ENCODE peak calls at places on chromosomes 16 and 17, in eight cellular contexts. Q is H1, N is left ventricle myocardium inferior, K is tibial nerve, M is transverse colon, H is AG10803, O is fibroblast of mammary gland, I is prostate gland. L is an unnamed sample.

GRCh38 chr17:60102632-60103047 is 23.9 kb upstream of the HEATR6 start:
- DNase-seq in Q (no peak), N (no peak), K (no peak), M (peak), H (peak), O (peak), I (peak), L (no peak)

GRCh38 chr17:59964455-59965328 is at the start of gene RNFT1:
- DNase-seq in Q (peak), N (peak), K (peak), M (peak), H (peak), O (peak), I (peak), L (peak)

GRCh38 chr17:38454528-38454927 is 26.3 kb downstream of the ARHGAP23 start:
- DNase-seq in Q (no peak), N (peak), K (peak), M (peak), H (peak), O (peak), I (peak), L (peak)

GRCh38 chr16:1532081-1532760 is 1.2 kb upstream of the TMEM204 start:
- DNase-seq in Q (no peak), N (peak), K (peak), M (peak), H (peak), O (peak), I (peak), L (peak)

GRCh38 chr17:27355419-27355818 is 61.5 kb downstream of the WSB1 start:
- DNase-seq in Q (no peak), N (no peak), K (no peak), M (no peak), H (no peak), O (no peak), I (no peak), L (no peak)

GRCh38 chr17:50560931-50561750 is 626 bp downstream of the CACNA1G start:
- DNase-seq in Q (no peak), N (no peak), K (no peak), M (no peak), H (no peak), O (no peak), I (no peak), L (no peak)

GRCh38 chr17:83191388-83192160 is 112.2 kb downstream of the METRNL start:
- DNase-seq in Q (no peak), N (no peak), K (peak), M (no peak), H (no peak), O (no peak), I (peak), L (no peak)

GRCh38 chr16:1100084-1100800 is 4.2 kb upstream of the C1QTNF8 start:
- DNase-seq in Q (no peak), N (no peak), K (no peak), M (no peak), H (no peak), O (no peak), I (no peak), L (no peak)

GRCh38 chr16:74465281-74465680 is 44.0 kb upstream of the CLEC18B start:
- DNase-seq in Q (no peak), N (no peak), K (no peak), M (no peak), H (no peak), O (peak), I (no peak), L (no peak)

GRCh38 chr16:57757326-57757786 is 21.8 kb downstream of the KATNB1 start:
- DNase-seq in Q (no peak), N (peak), K (peak), M (peak), H (peak), O (peak), I (peak), L (peak)

GRCh38 chr16:1038932-1039331 is 33.6 kb upstream of the SSTR5 start:
- DNase-seq in Q (no peak), N (no peak), K (no peak), M (no peak), H (no peak), O (no peak), I (no peak), L (no peak)

GRCh38 chr16:805474-805873 is 4.9 kb upstream of the GNG13 start:
- DNase-seq in Q (no peak), N (no peak), K (no peak), M (no peak), H (no peak), O (no peak), I (no peak), L (no peak)

GRCh38 chr17:77566566-77566965 is 391.9 kb upstream of the TNRC6C start:
- DNase-seq in Q (no peak), N (no peak), K (no peak), M (no peak), H (no peak), O (no peak), I (no peak), L (no peak)

GRCh38 chr16:83713597-83713996 is 94.2 kb upstream of the HSBP1 start:
- DNase-seq in Q (no peak), N (no peak), K (no peak), M (no peak), H (no peak), O (no peak), I (no peak), L (no peak)

GRCh38 chr17:75785016-75785769 is 587 bp downstream of the UNK start:
- DNase-seq in Q (no peak), N (peak), K (peak), M (peak), H (peak), O (peak), I (peak), L (peak)

GRCh38 chr16:63684702-63685101 is 1437.2 kb downstream of the CDH11 start:
- DNase-seq in Q (no peak), N (no peak), K (no peak), M (no peak), H (no peak), O (no peak), I (no peak), L (no peak)

GRCh38 chr17:73798111-73798748 is 154.0 kb upstream of the SDK2 start:
- DNase-seq in Q (no peak), N (no peak), K (peak), M (peak), H (peak), O (peak), I (no peak), L (peak)

GRCh38 chr17:48510761-48511604 is 19.8 kb downstream of the HOXB1 start:
- DNase-seq in Q (no peak), N (no peak), K (no peak), M (no peak), H (peak), O (peak), I (no peak), L (no peak)

GRCh38 chr17:66727634-66728570 is 107.0 kb upstream of the CACNG5 start:
- DNase-seq in Q (peak), N (peak), K (peak), M (peak), H (peak), O (peak), I (peak), L (peak)

GRCh38 chr17:55451203-55451641 is 29.6 kb upstream of the MMD start:
- DNase-seq in Q (no peak), N (no peak), K (no peak), M (no peak), H (peak), O (peak), I (no peak), L (no peak)

GRCh38 chr17:49696233-49696761 is 11.5 kb downstream of the SLC35B1 start:
- DNase-seq in Q (no peak), N (no peak), K (no peak), M (no peak), H (no peak), O (no peak), I (no peak), L (no peak)

GRCh38 chr17:37842401-37842800 is 81.8 kb upstream of the TBC1D3K start:
- DNase-seq in Q (no peak), N (no peak), K (no peak), M (no peak), H (no peak), O (no peak), I (no peak), L (no peak)

GRCh38 chr17:11628374-11628773 is 30.1 kb downstream of the DNAH9 start:
- DNase-seq in Q (no peak), N (no peak), K (no peak), M (no peak), H (no peak), O (no peak), I (no peak), L (no peak)

GRCh38 chr16:21150375-21151001 is at the start of gene DNAH3:
- DNase-seq in Q (no peak), N (no peak), K (no peak), M (peak), H (no peak), O (no peak), I (peak), L (no peak)

GRCh38 chr17:73266796-73267195 is 5.1 kb upstream of the CPSF4L start:
- DNase-seq in Q (no peak), N (no peak), K (no peak), M (no peak), H (no peak), O (no peak), I (no peak), L (no peak)

GRCh38 chr16:17080105-17080504 is 390.7 kb downstream of the XYLT1 start:
- DNase-seq in Q (no peak), N (no peak), K (no peak), M (no peak), H (no peak), O (no peak), I (no peak), L (no peak)

GRCh38 chr16:17076121-17076757 is 394.5 kb downstream of the XYLT1 start:
- DNase-seq in Q (no peak), N (no peak), K (no peak), M (no peak), H (no peak), O (no peak), I (no peak), L (no peak)

GRCh38 chr16:17082126-17082882 is 388.5 kb downstream of the XYLT1 start:
- DNase-seq in Q (peak), N (no peak), K (no peak), M (no peak), H (no peak), O (no peak), I (no peak), L (no peak)

GRCh38 chr16:17076818-17077498 is 393.8 kb downstream of the XYLT1 start:
- DNase-seq in Q (no peak), N (no peak), K (no peak), M (no peak), H (no peak), O (no peak), I (no peak), L (no peak)

DNA sequence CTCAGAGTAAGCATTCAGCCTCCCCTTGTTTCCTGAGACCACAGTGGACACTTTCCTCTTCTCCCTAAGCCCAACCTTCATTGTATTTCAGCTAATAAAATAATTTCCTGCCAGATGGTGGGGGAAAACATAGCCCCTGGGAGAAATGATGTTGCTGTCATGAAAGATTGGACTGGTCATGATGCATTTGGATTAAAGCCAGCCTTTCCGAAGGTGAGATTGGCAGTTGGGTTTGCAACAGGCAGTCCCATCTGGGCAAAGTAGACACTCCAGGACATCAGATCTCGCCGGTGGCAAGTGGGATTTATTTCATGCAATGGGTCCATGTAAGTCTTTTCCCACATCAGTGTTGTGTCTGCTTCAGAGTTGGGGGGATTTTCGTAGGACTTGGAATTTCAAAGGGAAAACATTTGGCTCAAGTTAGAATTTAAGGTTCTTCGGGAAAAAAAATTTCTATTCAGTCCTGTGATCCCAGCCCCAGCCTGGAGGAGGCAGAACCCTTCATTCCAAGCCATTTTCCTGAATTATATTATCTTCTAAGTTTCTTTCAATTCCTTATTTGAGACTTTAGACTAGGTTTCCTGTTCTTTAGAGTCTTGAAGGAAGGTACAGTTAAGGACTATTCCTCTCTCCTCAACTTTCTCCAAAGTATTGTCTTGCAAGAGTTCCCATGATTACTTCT is 391.7 kb downstream of the XYLT1 start:
- DNase-seq in Q (no peak), N (no peak), K (no peak), M (no peak), H (no peak), O (no peak), I (no peak), L (no peak)
- TF ChIP-seq CTCF in Q (peak), N (no peak), K (no peak), M (no peak), H (peak), O (no peak), I (no peak), L (no peak)

GRCh38 chr16:50322333-50322732 is 46.5 kb downstream of the BRD7 start:
- DNase-seq in Q (no peak), N (no peak), K (no peak), M (no peak), H (no peak), O (no peak), I (no peak), L (no peak)

GRCh38 chr16:50326264-50326663 is 42.5 kb downstream of the BRD7 start:
- DNase-seq in Q (no peak), N (no peak), K (no peak), M (no peak), H (no peak), O (no peak), I (no peak), L (no peak)

GRCh38 chr16:50324345-50324744 is 44.4 kb downstream of the BRD7 start:
- DNase-seq in Q (no peak), N (no peak), K (no peak), M (no peak), H (no peak), O (no peak), I (no peak), L (no peak)

GRCh38 chr16:50320310-50320709 is 48.5 kb downstream of the BRD7 start:
- DNase-seq in Q (no peak), N (no peak), K (no peak), M (no peak), H (no peak), O (no peak), I (no peak), L (no peak)

GRCh38 chr16:50323335-50324011 is 45.3 kb downstream of the BRD7 start:
- DNase-seq in Q (no peak), N (no peak), K (peak), M (no peak), H (peak), O (peak), I (no peak), L (no peak)
- TF ChIP-seq CTCF in Q (peak), N (no peak), K (no peak), M (no peak), H (peak), O (peak), I (no peak), L (no peak)

DNA sequence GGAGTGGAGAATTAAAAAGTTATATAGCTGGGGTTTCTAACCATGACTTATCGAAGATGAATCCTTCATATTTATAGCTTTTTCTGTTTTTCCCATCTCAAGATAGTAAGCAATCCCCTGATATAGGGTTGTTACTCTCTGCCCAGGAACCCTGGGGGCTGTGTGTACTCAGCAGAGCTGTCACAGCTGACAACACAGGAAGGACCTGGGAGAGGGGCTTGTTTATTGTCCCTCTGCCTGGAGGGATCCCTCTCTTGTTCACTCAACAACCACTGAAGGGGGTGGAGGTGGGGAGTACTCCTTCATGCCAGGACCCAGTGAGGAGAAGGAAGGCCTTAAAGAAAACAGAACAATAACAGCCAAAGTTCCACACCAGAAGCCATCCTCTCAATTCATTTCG is 19.8 kb downstream of the ASIC2 start:
- DNase-seq in Q (no peak), N (no peak), K (no peak), M (no peak), H (no peak), O (no peak), I (no peak), L (no peak)
- TF ChIP-seq CTCF in Q (no peak), N (no peak), K (no peak), M (no peak), H (no peak), O (no peak), I (no peak), L (no peak)

GRCh38 chr16:10597184-10597583 is 16.8 kb upstream of the EMP2 start:
- DNase-seq in Q (no peak), N (no peak), K (no peak), M (no peak), H (no peak), O (no peak), I (no peak), L (no peak)

GRCh38 chr16:10592611-10593010 is 12.2 kb upstream of the EMP2 start:
- DNase-seq in Q (no peak), N (no peak), K (no peak), M (no peak), H (no peak), O (no peak), I (no peak), L (no peak)

GRCh38 chr16:10590342-10590741 is 9.9 kb upstream of the EMP2 start:
- DNase-seq in Q (no peak), N (no peak), K (no peak), M (no peak), H (no peak), O (no peak), I (no peak), L (no peak)

GRCh38 chr16:10598157-10598556 is 17.8 kb upstream of the EMP2 start:
- DNase-seq in Q (no peak), N (peak), K (no peak), M (peak), H (no peak), O (no peak), I (no peak), L (peak)

DNA sequence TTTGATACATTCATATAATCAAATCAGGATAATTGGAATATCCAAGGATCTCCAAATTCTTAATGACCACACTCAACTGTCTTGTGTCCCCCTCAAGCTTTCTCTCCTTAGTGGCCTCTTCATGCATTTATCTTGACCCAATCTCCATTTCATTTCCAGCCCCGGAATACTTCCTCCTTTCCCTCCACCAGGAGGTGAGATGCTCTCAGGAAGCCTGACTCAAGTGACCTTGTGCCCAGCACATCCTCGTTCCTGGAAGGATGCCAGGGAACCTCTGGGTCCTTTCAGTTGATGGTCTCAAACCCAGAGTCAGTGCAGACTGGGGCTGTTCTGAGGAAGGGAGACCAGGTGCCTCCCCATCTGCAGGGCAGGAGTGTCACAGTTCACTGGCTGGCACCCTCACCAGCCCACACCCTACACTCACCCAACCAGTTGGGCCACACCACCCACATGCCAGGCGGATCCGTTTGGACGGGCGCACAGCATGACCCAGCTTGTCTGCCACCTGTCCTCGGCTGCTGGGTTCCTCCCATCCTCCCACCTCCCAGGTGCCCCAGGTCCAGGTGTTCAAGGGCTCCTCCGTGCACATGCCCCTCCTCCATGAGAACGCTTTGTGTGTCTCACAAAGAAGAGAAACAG is 14.0 kb upstream of the EMP2 start:
- DNase-seq in Q (no peak), N (no peak), K (no peak), M (peak), H (no peak), O (no peak), I (peak), L (peak)
- TF ChIP-seq CTCF in Q (no peak), N (no peak), K (no peak), M (peak), H (no peak), O (no peak), I (no peak), L (no peak)

GRCh38 chr17:19766421-19767270 is 18.5 kb upstream of the ALDH3A1 start:
- DNase-seq in Q (peak), N (peak), K (peak), M (peak), H (peak), O (peak), I (peak), L (peak)
- TF ChIP-seq CTCF in Q (peak), N (peak), K (peak), M (peak), H (peak), O (peak), I (peak), L (no peak)

GRCh38 chr16:86509759-86510464 is 415 bp upstream of the FOXF1 start:
- DNase-seq in Q (no peak), N (peak), K (no peak), M (peak), H (peak), O (peak), I (no peak), L (peak)
- TF ChIP-seq CTCF in Q (no peak), N (no peak), K (no peak), M (no peak), H (no peak), O (no peak), I (no peak), L (no peak)

GRCh38 chr17:1146551-1147265 is 33.1 kb downstream of the ABR start:
- DNase-seq in Q (no peak), N (no peak), K (no peak), M (no peak), H (no peak), O (no peak), I (no peak), L (no peak)

GRCh38 chr17:1144139-1144538 is 35.6 kb downstream of the ABR start:
- DNase-seq in Q (no peak), N (no peak), K (no peak), M (no peak), H (no peak), O (no peak), I (no peak), L (no peak)

GRCh38 chr17:1143573-1143972 is 36.2 kb downstream of the ABR start:
- DNase-seq in Q (no peak), N (no peak), K (no peak), M (no peak), H (no peak), O (no peak), I (no peak), L (no peak)

GRCh38 chr17:1145311-1145986 is 34.3 kb downstream of the ABR start:
- DNase-seq in Q (no peak), N (no peak), K (no peak), M (no peak), H (no peak), O (no peak), I (no peak), L (no peak)

DNA sequence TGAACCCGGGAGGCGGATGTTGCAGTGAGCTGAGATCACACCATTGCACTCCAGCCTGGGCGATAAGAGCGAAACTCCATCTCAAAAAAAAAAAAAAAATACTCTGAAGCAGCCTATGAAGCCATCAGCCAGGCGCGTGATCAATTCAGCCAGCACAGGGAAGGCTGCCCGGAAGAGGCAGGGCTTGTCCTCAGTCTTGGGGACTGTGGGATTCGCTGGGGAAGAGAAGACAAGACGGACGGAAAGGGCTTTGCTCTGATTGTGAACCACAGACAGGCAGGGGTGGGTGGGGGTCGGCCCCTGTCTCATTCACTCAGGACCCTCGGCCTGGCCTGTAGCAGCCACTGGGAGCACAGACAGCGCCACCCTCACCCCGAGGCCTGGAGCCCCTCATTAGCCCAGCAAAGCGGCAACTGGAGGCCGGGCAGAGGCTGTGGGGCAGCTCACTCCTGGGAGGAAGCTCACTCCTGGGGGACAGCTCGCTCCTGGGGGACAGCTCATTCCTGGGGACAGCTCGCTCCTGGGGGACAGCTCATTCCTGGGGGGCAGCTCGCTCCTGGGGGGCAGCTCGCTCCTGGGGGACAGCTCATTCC is 37.2 kb downstream of the ABR start:
- DNase-seq in Q (no peak), N (no peak), K (no peak), M (no peak), H (no peak), O (no peak), I (no peak), L (no peak)
- TF ChIP-seq CTCF in Q (no peak), N (no peak), K (no peak), M (no peak), H (no peak), O (no peak), I (no peak), L (no peak)